ENCODE peak calls at places on chromosomes 12 and 14, in seven cellular contexts. S is foreskin fibroblast, O is endodermal cell, P is colonic mucosa, Y is cardiac muscle cell, I is neuronal stem cell, Z is AG09309. B is an unnamed sample.

GRCh38 chr12:57101892-57102695 is 9.1 kb downstream of the STAT6 start:
- DNase-seq in I (no peak), Y (no peak), O (no peak), P (peak), Z (no peak), S (no peak), B (no peak)

GRCh38 chr12:65881965-65882413 is 57.7 kb downstream of the HMGA2 start:
- DNase-seq in Z (no peak), Y (peak), P (peak), I (no peak), O (peak), S (peak), B (peak)

GRCh38 chr12:90945070-90945649 is 9.8 kb downstream of the CCER1 start:
- DNase-seq in Y (peak), Z (no peak), S (peak), P (no peak), I (no peak), O (no peak), B (peak)

GRCh38 chr14:92906823-92907222 is 16.1 kb upstream of the CHGA start:
- DNase-seq in I (no peak), P (no peak), Z (no peak), S (no peak), Y (no peak), O (no peak), B (no peak)

GRCh38 chr14:36317650-36318049 is 2.8 kb downstream of the MBIP start:
- DNase-seq in P (no peak), I (no peak), Y (no peak), Z (no peak), O (no peak), S (peak), B (no peak)

GRCh38 chr12:104649913-104650312 is 193.2 kb downstream of the CHST11 start:
- DNase-seq in I (no peak), Z (no peak), O (no peak), P (no peak), S (no peak), Y (no peak), B (no peak)

GRCh38 chr12:127245009-127245408 is 1022.0 kb upstream of the TMEM132C start:
- DNase-seq in I (no peak), Y (peak), Z (no peak), S (peak), P (no peak), O (no peak), B (no peak)

GRCh38 chr14:73775339-73776193 is 61.4 kb upstream of the PNMA1 start:
- DNase-seq in O (peak), S (no peak), P (no peak), Y (no peak), I (no peak), Z (no peak), B (no peak)

GRCh38 chr12:67748761-67749075 is 100.2 kb downstream of the DYRK2 start:
- DNase-seq in Z (no peak), Y (no peak), P (peak), O (no peak), S (peak), I (no peak), B (peak)

GRCh38 chr14:64196668-64197411 is 97.3 kb downstream of the ESR2 start:
- DNase-seq in Y (peak), O (peak), Z (peak), I (peak), P (no peak), S (peak), B (no peak)

GRCh38 chr12:66092559-66093269 is 37.8 kb downstream of the LLPH start:
- DNase-seq in O (no peak), Y (peak), I (no peak), P (no peak), Z (peak), S (peak), B (no peak)

GRCh38 chr14:33564774-33565630 is 385.9 kb downstream of the EGLN3 start:
- DNase-seq in I (no peak), P (no peak), S (peak), O (peak), Z (no peak), Y (peak), B (no peak)

GRCh38 chr12:105705765-105706164 is 375.3 kb downstream of the C12orf75 start:
- DNase-seq in S (peak), O (peak), P (peak), Y (peak), Z (no peak), I (peak), B (peak)

GRCh38 chr14:70472253-70473159 is 20.5 kb downstream of the ADAM21 start:
- DNase-seq in O (no peak), P (no peak), S (no peak), Z (no peak), Y (no peak), I (no peak), B (no peak)

GRCh38 chr14:35696575-35696974 is 112.5 kb downstream of the RALGAPA1 start:
- DNase-seq in Y (no peak), S (no peak), Z (no peak), I (no peak), O (no peak), P (no peak), B (no peak)

GRCh38 chr14:36767603-36768281 is 106.1 kb downstream of the PAX9 start:
- DNase-seq in I (no peak), P (no peak), Z (no peak), S (no peak), Y (no peak), O (peak), B (no peak)

GRCh38 chr12:114213055-114213561 is 192.8 kb downstream of the TBX5 start:
- DNase-seq in Z (no peak), I (no peak), O (peak), S (no peak), Y (no peak), P (no peak), B (no peak)

GRCh38 chr12:106771425-106771824 is 3.1 kb upstream of the RIC8B start:
- DNase-seq in S (no peak), O (no peak), Z (no peak), P (no peak), Y (no peak), I (no peak), B (no peak)

GRCh38 chr12:1575799-1576401 is 18.5 kb downstream of the FBXL14 start:
- DNase-seq in I (no peak), O (no peak), S (peak), P (peak), Y (peak), Z (no peak), B (no peak)

GRCh38 chr12:57543666-57544065 is 3.3 kb downstream of the DCTN2 start:
- DNase-seq in I (no peak), Z (no peak), O (no peak), P (no peak), S (peak), Y (no peak), B (no peak)

GRCh38 chr12:21801522-21802288 is 27.2 kb upstream of the KCNJ8 start:
- DNase-seq in P (no peak), O (no peak), Y (no peak), Z (no peak), S (no peak), I (no peak), B (no peak)

GRCh38 chr14:59276235-59276634 is 87.8 kb downstream of the DAAM1 start:
- DNase-seq in Y (no peak), I (no peak), S (no peak), O (no peak), Z (no peak), P (no peak), B (no peak)

GRCh38 chr12:114817491-114818440 is 133.8 kb upstream of the TBX3 start:
- DNase-seq in Z (no peak), Y (no peak), S (no peak), O (no peak), I (no peak), P (no peak), B (no peak)

GRCh38 chr12:80670214-80670613 is 37.2 kb upstream of the MYF6 start:
- DNase-seq in Z (no peak), O (no peak), Y (no peak), I (no peak), P (no peak), S (no peak), B (no peak)

GRCh38 chr12:78916845-78917480 is 52.4 kb downstream of the SYT1 start:
- DNase-seq in O (peak), S (peak), Z (no peak), Y (peak), P (no peak), I (no peak), B (no peak)

GRCh38 chr14:61568572-61569011 is 126.7 kb upstream of the HIF1A start:
- DNase-seq in Y (no peak), O (peak), Z (no peak), S (no peak), P (peak), I (no peak), B (peak)

GRCh38 chr12:83996671-83997070 is 915.9 kb downstream of the SLC6A15 start:
- DNase-seq in O (no peak), Z (no peak), P (no peak), Y (no peak), I (no peak), S (peak), B (no peak)

GRCh38 chr12:29534935-29535334 is 37.4 kb upstream of the OVCH1 start:
- DNase-seq in O (peak), S (peak), I (no peak), Z (no peak), P (no peak), Y (peak), B (no peak)

GRCh38 chr12:48197967-48198618 is 5.0 kb downstream of the OR10AD1 start:
- DNase-seq in P (peak), Y (peak), Z (peak), I (peak), S (peak), O (peak), B (peak)

GRCh38 chr12:108299980-108300696 is 39.0 kb downstream of the CMKLR1 start:
- DNase-seq in O (no peak), Y (no peak), S (no peak), P (no peak), I (no peak), Z (no peak), B (no peak)

GRCh38 chr12:23049180-23049579 is 424.2 kb downstream of the ETNK1 start:
- DNase-seq in S (no peak), Y (peak), Z (no peak), P (no peak), I (no peak), O (no peak), B (no peak)

GRCh38 chr12:27549801-27550652 is 26.0 kb downstream of the PPFIBP1 start:
- DNase-seq in O (peak), Z (peak), Y (peak), P (peak), S (peak), I (no peak), B (peak)

GRCh38 chr12:129704232-129704830 is 199.5 kb downstream of the TMEM132D start:
- DNase-seq in S (no peak), I (no peak), P (no peak), O (peak), Y (no peak), Z (no peak), B (no peak)

GRCh38 chr12:118375348-118375747 is 1.0 kb upstream of the SUDS3 start:
- DNase-seq in I (no peak), S (peak), Y (no peak), P (no peak), Z (no peak), O (peak), B (no peak)

GRCh38 chr14:75247286-75247922 is 31.2 kb upstream of the FOS start:
- DNase-seq in Z (no peak), S (no peak), I (no peak), Y (no peak), O (no peak), P (no peak), B (peak)

GRCh38 chr12:123891516-123892179 is 81.0 kb downstream of the CCDC92 start:
- DNase-seq in I (no peak), O (peak), S (peak), Y (no peak), Z (no peak), P (no peak), B (no peak)

GRCh38 chr12:93892431-93893210 is 215.4 kb downstream of the CRADD start:
- DNase-seq in Z (no peak), S (no peak), I (peak), P (no peak), O (no peak), Y (no peak), B (no peak)

DNA sequence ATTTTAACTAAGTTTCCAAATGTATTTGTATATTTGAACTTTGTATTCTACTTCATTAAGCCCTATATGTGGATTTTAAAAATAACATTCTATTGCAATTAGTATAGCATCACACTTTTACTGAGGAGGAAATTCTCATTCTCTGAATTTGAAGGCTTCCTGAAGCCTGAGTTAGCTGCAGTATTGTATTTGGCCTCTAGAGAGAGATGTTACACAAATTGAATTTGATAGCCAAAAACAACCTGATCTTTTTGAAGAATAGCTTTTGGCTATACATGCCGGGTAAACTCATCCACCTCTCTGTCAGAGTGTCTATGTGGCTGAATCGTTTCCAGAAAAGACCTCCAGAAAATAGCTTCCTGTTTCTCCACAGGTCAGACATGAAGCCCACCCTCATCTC is 316.5 kb upstream of the OR4E1 start:
- DNase-seq in Z (no peak), P (no peak), Y (peak), O (no peak), S (no peak), I (no peak), B (no peak)
- H3K4me3 ChIP-seq in Z (no peak), P (no peak), Y (no peak), O (no peak), S (no peak), I (no peak), B (no peak)

GRCh38 chr12:132471011-132471857 is 18.7 kb upstream of the FBRSL1 start:
- DNase-seq in Y (no peak), S (no peak), P (no peak), O (no peak), Z (no peak), I (no peak), B (no peak)
- H3K4me3 ChIP-seq in Y (no peak), S (no peak), P (no peak), O (no peak), Z (no peak), I (no peak), B (no peak)

GRCh38 chr12:111361717-111362576 is 6.9 kb downstream of the PHETA1 start:
- DNase-seq in P (no peak), S (no peak), Z (no peak), O (no peak), Y (no peak), I (no peak), B (no peak)

GRCh38 chr12:111361073-111361716 is 7.7 kb downstream of the PHETA1 start:
- DNase-seq in Z (no peak), Y (no peak), P (no peak), S (no peak), O (no peak), I (no peak), B (no peak)

GRCh38 chr12:111359914-111360276 is 9.0 kb downstream of the PHETA1 start:
- DNase-seq in P (no peak), O (no peak), S (peak), I (no peak), Z (no peak), Y (no peak), B (no peak)

GRCh38 chr12:111360325-111360930 is 8.5 kb downstream of the PHETA1 start:
- DNase-seq in P (no peak), S (no peak), I (no peak), Y (no peak), O (no peak), Z (no peak), B (no peak)

GRCh38 chr12:111359231-111359913 is 9.5 kb downstream of the PHETA1 start:
- DNase-seq in Z (no peak), O (no peak), Y (no peak), P (no peak), I (no peak), S (peak), B (no peak)
- H3K4me3 ChIP-seq in Z (no peak), O (no peak), Y (no peak), P (no peak), I (no peak), S (no peak), B (no peak)

DNA sequence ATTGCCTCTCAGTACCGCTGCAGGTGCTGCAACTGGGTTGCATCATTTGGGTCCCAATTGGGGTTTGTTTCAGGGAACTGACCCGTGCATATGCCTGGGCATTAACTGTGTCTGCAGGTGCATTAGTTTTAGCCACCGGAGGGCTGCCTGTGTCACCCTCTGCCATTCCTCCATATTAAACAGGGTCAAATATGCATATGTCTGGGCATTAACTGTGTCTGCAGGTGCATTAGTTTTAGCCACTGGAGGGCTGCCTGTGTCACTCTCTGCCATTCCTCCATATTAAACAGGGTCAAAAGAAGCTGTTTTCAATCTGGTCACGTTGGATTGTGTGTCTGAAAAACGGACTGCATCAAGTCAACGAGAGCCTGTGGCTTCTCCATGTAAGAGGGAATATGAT is 1317.0 kb downstream of the TMEM121 start:
- DNase-seq in S (no peak), O (no peak), P (no peak), I (no peak), Y (no peak), Z (no peak), B (no peak)
- H3K4me3 ChIP-seq in S (no peak), O (no peak), P (peak), I (no peak), Y (no peak), Z (no peak), B (no peak)

B was measured in mucosa of descending colon.